ENCODE peak calls at places on chromosomes 16 and 17, in seven cellular contexts. E is Caco-2, V is neural crest cell, D is IMR-90, N is uterus, K is lower leg skin, T is left lung. H is an unnamed sample.

GRCh38 chr16:11570258-11570657 is 16.5 kb downstream of the LITAF start:
- DNase-seq in K (no peak), E (no peak), V (no peak), N (no peak), D (no peak), T (no peak), H (no peak)

GRCh38 chr16:88773812-88774291 is 11.2 kb downstream of the PIEZO1 start:
- DNase-seq in D (peak), N (no peak), T (peak), V (no peak), E (peak), K (no peak), H (no peak)

GRCh38 chr17:79035686-79036085 is 11.7 kb downstream of the C1QTNF1 start:
- DNase-seq in N (no peak), T (no peak), K (peak), V (no peak), D (no peak), E (no peak), H (no peak)

GRCh38 chr17:7944321-7944720 is 12.3 kb downstream of the CNTROB start:
- DNase-seq in D (no peak), K (peak), E (no peak), T (no peak), N (no peak), V (no peak), H (no peak)

GRCh38 chr17:15341385-15341849 is at the start of gene TEKT3:
- DNase-seq in N (peak), T (peak), E (peak), D (peak), K (peak), V (peak), H (no peak)

GRCh38 chr17:40532520-40533253 is 31.3 kb upstream of the TNS4 start:
- DNase-seq in N (peak), V (no peak), E (no peak), K (peak), D (peak), T (no peak), H (no peak)

GRCh38 chr17:78114831-78115723 is 13.5 kb downstream of the TMC6 start:
- DNase-seq in E (no peak), N (no peak), K (peak), D (no peak), V (no peak), T (peak), H (no peak)

GRCh38 chr16:8944113-8944765 is 19.5 kb downstream of the USP7 start:
- DNase-seq in D (no peak), T (no peak), E (no peak), N (no peak), K (no peak), V (no peak), H (no peak)

GRCh38 chr16:71354156-71354555 is 4.4 kb upstream of the CALB2 start:
- DNase-seq in E (peak), K (peak), N (no peak), D (no peak), V (no peak), T (no peak), H (no peak)

GRCh38 chr17:70642059-70642458 is 472.7 kb downstream of the KCNJ2 start:
- DNase-seq in N (no peak), E (no peak), T (no peak), D (no peak), V (no peak), K (no peak), H (no peak)

GRCh38 chr16:876041-876335 is 75.5 kb upstream of the GNG13 start:
- DNase-seq in V (no peak), N (no peak), T (peak), D (no peak), E (no peak), K (no peak), H (no peak)

GRCh38 chr16:59432934-59433333 is 698.8 kb upstream of the GOT2 start:
- DNase-seq in V (no peak), K (no peak), T (no peak), D (no peak), E (no peak), N (no peak), H (no peak)

GRCh38 chr17:80948961-80949450 is 42.6 kb upstream of the CHMP6 start:
- DNase-seq in D (no peak), V (no peak), N (peak), E (no peak), T (peak), K (no peak), H (no peak)

GRCh38 chr16:56493131-56493530 is 26.7 kb downstream of the BBS2 start:
- DNase-seq in T (no peak), E (peak), K (no peak), N (no peak), V (no peak), D (peak), H (no peak)

DNA sequence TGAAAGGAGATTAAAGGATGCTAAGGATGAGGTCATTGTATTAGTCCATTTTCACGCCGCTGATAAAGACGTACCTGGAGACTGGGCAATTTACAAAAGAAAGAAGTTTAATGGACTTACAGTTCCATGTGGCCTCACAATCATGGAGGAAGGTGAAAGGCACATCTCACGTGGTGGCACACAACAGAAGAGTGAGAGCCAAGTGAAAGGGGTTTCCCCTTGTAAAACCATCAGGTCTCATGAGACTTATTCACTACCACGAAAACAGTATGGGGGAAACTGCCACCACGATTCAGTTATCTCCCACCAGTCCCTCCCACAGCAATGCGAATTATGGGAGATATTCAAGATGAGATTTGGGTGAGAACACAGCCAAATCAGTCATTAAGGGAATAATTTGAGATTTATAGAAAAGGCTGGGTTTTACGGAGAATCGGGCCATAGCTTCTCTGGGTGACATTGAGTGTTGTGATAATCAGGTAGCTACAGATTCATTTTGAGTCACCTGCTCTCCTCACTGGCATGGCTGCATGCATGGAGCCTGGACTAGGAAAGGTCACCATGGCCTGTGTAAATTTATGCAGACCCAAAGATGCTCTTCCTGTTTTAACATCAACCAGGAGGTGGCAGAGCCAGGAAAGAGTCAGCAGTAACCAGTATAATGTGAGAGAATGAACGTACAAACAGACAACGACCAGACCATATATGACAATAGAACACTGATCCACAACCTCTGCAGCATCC is 40.5 kb upstream of the DYNLRB2 start:
- DNase-seq in N (no peak), K (no peak), E (no peak), T (no peak), D (no peak), V (no peak), H (no peak)
- TF ChIP-seq CTCF in N (no peak), K (no peak), E (no peak), T (no peak), D (no peak), V (no peak), H (no peak)

GRCh38 chr17:50322271-50322670 is 23.7 kb upstream of the XYLT2 start:
- DNase-seq in D (peak), K (no peak), E (no peak), T (no peak), V (no peak), N (no peak), H (no peak)
- TF ChIP-seq CTCF in D (no peak), K (no peak), E (no peak), T (no peak), V (no peak), N (no peak), H (no peak)

DNA sequence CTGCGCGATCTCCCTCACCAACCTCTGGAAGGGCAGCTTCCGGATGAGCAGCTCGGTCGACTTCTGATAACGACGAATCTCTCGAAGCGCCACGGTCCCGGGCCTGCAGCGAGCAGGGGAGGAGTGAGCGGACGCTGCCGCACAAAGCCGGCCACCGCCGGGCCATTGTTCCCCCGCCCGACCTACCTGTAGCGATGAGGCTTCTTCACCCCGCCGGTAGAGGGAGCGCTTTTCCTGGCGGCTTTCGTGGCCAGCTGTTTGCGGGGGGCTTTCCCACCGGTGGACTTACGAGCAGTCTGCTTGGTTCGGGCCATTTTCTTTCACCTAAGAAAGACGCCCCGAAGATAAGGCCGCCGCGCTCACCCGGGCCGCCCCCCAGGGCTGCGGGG is 5.8 kb upstream of the UNK start:
- DNase-seq in E (no peak), K (no peak), N (no peak), D (peak), T (no peak), V (no peak), H (no peak)
- TF ChIP-seq CTCF in E (peak), K (no peak), N (peak), D (peak), T (peak), V (peak), H (no peak)

DNA sequence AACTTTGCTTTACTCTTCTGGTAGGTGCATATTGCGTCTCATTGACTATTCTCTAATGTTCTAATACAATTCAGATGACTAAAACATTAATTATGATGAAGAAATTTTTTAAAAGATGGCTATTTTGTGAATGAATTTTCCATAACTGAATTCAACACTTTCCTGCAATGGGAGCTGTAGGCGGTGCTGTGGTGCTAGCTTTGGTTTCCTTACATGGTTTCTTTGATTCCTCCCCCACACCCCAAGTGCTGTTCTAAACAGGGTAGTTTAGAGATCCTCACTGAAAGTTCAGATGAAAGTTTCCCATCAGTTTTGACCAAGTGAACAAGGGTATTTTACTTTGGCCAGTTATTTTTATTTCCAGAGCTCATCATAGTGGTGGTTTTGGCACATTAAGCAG is 26.0 kb upstream of the MRC2 start:
- DNase-seq in T (no peak), D (no peak), K (no peak), N (no peak), E (no peak), V (no peak), H (no peak)
- TF ChIP-seq CTCF in T (no peak), D (no peak), K (no peak), N (peak), E (no peak), V (no peak), H (no peak)

DNA sequence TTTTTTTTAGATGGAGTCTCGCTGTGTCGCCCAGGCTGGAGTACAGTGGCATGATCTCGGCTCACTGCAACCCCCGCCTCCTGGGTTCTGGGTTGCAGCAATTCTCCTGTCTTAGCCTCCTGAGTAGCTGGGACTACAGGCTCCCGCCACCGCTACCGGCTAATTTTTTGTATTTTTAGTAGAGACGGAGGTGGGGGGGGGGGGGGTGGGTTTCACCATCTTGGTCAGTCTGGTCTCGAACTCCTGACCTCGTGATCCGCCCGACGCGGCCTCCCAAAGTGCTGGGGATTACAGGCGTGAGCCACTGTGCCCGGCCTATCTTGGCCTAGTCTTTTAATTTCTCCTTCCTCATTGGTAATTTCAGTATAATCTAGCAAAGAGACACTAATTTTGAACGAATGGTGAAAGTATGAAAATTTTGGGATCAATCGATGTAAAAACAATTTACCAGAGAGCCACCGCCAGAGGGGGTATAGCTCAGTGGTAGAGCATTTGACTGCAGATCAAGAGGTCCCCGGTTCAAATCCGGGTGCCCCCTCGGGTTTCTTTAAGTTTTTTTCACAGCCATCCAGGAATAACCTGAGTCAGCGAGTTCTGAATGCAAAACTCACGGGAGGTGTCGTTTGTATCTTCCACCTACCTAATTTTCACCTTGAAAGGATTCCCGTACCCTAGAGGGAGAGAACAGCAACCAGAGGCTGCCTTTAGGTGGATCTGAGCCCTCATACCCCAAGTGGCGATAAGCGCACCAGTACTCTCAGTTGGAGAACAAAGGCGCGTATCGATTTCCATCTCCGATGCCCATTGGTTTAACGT is 2.5 kb upstream of the LASP1 start:
- DNase-seq in V (peak), K (peak), E (peak), N (peak), D (peak), T (no peak), H (peak)
- TF ChIP-seq CTCF in V (peak), K (no peak), E (peak), N (peak), D (peak), T (no peak), H (no peak)

DNA sequence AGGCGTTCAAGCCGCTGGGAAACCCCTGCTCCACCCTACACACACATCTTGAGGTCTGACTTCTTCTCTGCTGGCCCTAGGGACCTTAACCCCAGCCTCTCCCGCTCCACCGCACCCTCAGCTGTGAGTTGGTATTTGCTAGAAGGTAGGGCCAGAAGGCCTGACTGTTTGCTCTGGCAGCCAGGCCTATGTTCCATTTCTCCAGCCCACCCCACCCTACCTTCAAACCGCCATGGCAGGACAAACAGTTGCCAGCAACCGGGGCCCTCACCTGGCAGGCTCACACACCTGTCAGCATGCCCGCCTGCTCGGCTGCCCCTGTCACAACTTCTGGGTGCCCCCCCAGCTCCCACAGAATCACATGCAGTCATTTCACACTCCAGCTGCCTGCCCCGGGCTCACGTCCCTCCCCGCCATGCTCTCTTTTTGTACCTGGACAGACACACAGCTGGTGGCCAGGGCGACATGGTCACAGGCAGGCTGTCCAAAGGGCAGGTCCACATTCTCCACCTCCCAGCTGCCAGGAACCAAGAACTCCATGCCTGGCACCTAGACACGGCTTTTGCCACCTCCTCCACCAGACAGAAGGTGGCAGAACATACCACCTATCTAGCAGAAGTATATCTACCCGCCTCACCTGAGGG is 2.6 kb upstream of the ATP2A3 start:
- DNase-seq in N (no peak), E (no peak), V (no peak), D (no peak), T (no peak), K (no peak), H (peak)
- TF ChIP-seq CTCF in N (no peak), E (no peak), V (no peak), D (no peak), T (no peak), K (no peak), H (no peak)

DNA sequence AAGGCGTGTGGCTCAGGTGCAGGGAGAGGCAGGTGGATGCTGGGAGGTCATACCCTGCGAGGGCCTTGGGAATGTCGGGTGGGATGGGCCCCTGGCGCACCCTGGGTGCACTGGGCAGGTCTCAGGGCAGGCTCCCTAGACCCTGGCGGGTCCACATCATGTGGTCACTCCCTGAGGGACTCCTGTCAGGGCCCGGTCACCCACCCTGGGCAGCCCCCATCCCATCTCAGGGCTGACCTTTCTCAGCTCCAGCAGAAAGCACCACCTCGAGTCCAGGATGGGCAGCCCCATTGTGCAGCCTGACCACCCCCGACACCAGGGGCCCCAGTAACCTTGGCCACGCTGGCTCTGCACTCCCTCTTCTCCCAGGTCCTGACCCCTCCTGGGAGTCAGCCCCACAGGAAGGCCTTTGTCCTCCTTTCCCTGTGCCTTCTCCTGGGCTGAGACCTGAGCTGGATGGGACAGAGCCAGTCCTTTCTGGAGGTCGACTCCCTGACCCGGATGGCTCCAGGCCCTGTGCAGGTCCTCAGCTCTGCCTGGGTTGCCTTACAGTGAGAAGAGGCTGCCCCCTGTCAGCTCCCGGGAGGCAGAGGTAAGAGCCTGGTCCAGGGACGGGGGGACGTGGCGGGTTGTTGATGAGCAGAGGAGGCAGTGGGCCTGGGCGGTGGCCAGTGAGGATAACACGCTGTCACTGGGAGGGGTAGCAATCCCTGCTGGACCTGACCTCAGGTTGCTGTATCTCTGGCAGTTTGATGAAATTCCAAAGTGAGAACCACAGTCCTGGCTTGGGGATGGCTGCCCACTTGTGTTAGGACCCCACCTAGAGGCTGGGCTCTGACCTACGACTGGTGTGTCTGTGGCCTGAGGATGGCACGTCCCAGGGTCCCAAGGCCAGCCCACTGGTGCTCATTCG is 77.9 kb downstream of the GOSR1 start:
- DNase-seq in E (peak), N (no peak), T (peak), K (peak), V (no peak), D (peak), H (peak)
- TF ChIP-seq CTCF in E (peak), N (no peak), T (no peak), K (no peak), V (no peak), D (peak), H (no peak)

GRCh38 chr17:60901222-60901621 is 223.6 kb downstream of the BCAS3 start:
- DNase-seq in K (no peak), V (no peak), D (peak), E (no peak), N (no peak), T (no peak), H (no peak)
- TF ChIP-seq CTCF in K (no peak), V (no peak), D (peak), E (no peak), N (no peak), T (peak), H (no peak)